ENCODE peak calls at places on chromosomes 16 and 17, in six cellular contexts. M is OCI-LY7, G is fibroblast of lung, Z is thoracic aorta, H is sigmoid colon, V is A549. Y is an unnamed sample.

GRCh38 chr17:71003736-71004135 is 834.4 kb downstream of the KCNJ2 start:
- DNase-seq in V (no peak), M (no peak), Z (no peak), H (no peak), G (no peak), Y (no peak)

GRCh38 chr16:28549301-28549899 is 4.3 kb upstream of the SGF29 start:
- DNase-seq in V (peak), G (peak), Z (no peak), H (no peak), M (peak), Y (peak)

GRCh38 chr17:43799047-43799446 is 18.8 kb downstream of the CFAP97D1 start:
- DNase-seq in V (no peak), G (no peak), H (no peak), Z (no peak), M (no peak), Y (no peak)

GRCh38 chr16:85634747-85635544 is 21.8 kb downstream of the GSE1 start:
- DNase-seq in Z (no peak), M (no peak), H (no peak), V (no peak), G (no peak), Y (no peak)

GRCh38 chr16:47956881-47957280 is 198.9 kb downstream of the ABCC12 start:
- DNase-seq in G (no peak), Z (no peak), M (no peak), V (no peak), H (no peak), Y (no peak)

GRCh38 chr17:81998719-81999438 is 21.4 kb downstream of the ASPSCR1 start:
- DNase-seq in V (no peak), M (no peak), H (no peak), G (no peak), Z (no peak), Y (no peak)

GRCh38 chr16:11614587-11615175 is 28.0 kb upstream of the LITAF start:
- DNase-seq in V (no peak), Z (no peak), H (no peak), G (no peak), M (no peak), Y (peak)

GRCh38 chr17:45976755-45977505 is 22.1 kb upstream of the STH start:
- DNase-seq in H (no peak), M (no peak), V (no peak), G (no peak), Z (no peak), Y (no peak)

GRCh38 chr17:6303664-6304063 is 131.3 kb downstream of the AIPL1 start:
- DNase-seq in Z (no peak), H (no peak), G (peak), V (peak), M (peak), Y (peak)

GRCh38 chr17:63082952-63083351 is 116.9 kb downstream of the TANC2 start:
- DNase-seq in V (no peak), G (peak), Z (no peak), H (no peak), M (no peak), Y (peak)

GRCh38 chr17:63540581-63540980 is 9.7 kb upstream of the DCAF7 start:
- DNase-seq in V (no peak), G (no peak), H (no peak), Z (no peak), M (no peak), Y (no peak)

GRCh38 chr16:84729716-84730320 is 30.0 kb downstream of the USP10 start:
- DNase-seq in G (no peak), Z (no peak), H (no peak), M (no peak), V (peak), Y (peak)

GRCh38 chr17:20202141-20202574 is 193.0 kb downstream of the SPECC1 start:
- DNase-seq in Z (no peak), G (no peak), H (no peak), M (no peak), V (peak), Y (no peak)

GRCh38 chr17:68296217-68297140 is 5.2 kb downstream of the ARSG start:
- DNase-seq in V (no peak), Z (no peak), G (no peak), M (no peak), H (no peak), Y (peak)

GRCh38 chr16:19864566-19864965 is 20.1 kb downstream of the GPRC5B start:
- DNase-seq in V (no peak), M (no peak), Z (no peak), G (no peak), H (peak), Y (no peak)
- H3K27ac ChIP-seq in V (no peak), M (no peak), Z (no peak), G (no peak), H (no peak), Y (no peak)

DNA sequence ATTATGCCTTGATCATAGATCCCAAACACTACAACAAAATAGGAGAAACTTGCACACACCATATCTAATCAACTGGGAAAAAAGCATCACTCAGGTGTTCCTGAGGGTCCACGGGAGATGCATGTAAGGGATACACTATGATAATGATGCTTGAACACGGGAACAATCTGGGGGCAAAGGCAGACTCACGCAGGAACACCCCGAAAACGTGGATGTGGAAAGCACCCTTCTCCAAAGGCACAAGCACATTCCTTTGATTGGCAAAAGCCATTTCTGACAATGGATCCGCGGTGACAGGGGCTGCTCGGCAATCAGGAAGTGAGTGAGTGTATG is 1.3 kb downstream of the ZNF652 start:
- DNase-seq in H (no peak), G (no peak), V (no peak), Z (no peak), M (no peak), Y (no peak)
- H3K27ac ChIP-seq in H (peak), G (peak), V (peak), Z (no peak), M (peak), Y (peak)

GRCh38 chr16:30775131-30775380 is 11.9 kb downstream of the ZNF629 start:
- DNase-seq in V (no peak), H (no peak), Z (no peak), M (no peak), G (no peak), Y (no peak)
- H3K27ac ChIP-seq in V (peak), H (peak), Z (peak), M (no peak), G (peak), Y (peak)

DNA sequence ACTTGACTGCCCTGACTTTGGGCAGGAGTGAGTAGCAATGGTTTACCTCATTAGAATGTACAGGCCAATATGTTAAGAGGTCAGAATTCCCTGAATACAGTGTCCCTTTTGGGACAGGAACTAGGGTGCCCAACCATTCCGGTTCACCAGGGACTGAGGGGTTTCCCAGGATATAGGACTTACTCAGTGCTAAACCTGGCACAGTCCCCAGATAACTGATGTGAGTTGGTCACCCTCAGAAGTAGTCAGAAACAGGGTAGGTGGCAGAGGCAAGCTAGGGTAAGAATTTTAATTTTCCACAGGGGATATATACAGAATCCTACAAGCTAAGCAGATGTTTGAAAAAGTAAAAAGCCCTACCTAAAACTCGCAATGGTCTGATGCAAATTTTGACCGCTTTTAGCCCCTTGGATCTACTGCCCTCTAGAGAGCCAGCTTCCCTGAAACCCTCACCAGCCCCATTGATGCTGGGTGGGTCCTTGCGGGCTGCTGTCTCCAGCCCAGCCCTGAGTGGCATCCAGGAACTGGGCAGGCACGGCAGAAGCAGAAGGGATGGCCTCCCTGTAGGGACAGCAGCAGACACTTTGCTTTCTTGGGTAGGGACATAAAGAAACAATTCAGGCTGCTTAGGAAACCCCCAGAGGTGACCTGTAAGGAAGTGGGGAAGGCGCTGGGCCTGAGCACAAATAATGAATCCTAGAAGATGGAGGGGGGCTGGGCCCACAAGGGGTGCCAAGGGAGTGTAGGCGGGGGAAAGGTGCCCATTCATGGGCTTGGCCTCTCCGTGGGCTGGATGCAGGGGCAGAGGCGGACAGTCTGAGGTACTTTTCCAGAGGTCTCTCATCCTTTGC is 434.8 kb downstream of the SLC39A11 start:
- DNase-seq in H (no peak), Z (no peak), M (no peak), V (peak), G (no peak), Y (peak)
- H3K27ac ChIP-seq in H (no peak), Z (no peak), M (no peak), V (peak), G (no peak), Y (no peak)

DNA sequence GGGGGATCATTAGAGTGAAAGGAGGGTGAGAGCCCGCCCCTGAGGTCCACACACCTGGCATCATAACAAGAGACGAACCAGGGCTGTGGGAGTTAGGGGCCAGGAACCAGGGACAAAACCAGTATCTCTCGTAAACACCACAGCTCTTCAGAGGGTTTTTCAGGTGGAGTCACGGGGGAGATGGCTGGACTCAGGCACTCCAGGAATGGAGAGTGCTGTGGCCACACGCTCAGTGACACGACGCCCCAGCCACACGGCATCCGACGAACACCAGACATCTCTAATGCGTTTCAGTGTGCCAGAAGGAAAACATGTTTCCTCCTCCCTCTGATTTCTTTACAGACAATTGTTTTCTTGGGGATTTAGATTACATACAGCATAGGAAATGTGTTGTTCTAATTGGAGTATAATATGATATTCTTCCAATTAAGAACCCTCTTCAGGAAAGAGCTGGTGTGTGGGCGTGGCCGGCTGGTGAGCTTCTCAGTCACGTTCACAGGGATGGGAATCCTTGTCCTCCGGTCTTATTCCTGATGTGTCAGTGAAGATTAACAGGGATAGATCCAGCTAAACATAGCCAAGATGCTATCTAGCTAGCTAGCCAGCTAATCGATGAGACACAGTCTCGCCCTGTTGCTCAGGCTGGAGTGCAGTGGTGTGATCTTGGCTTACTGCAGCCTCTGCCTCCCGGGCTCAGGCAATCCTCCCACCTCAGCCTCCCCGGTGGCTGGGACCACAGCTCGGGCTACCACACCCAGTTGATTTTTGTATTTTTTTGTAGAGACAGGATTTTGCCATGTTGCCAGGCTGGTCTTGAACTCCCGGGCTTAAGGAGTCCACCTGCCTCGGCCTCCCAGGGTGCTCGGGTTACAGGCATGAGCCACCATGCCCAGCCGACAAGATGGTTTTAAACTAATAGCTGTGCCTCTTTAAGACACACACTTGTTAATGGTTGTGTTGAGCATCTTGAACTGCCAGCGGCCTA is 98.6 kb downstream of the BANP start:
- DNase-seq in H (peak), V (no peak), Z (no peak), M (no peak), G (no peak), Y (no peak)
- H3K27ac ChIP-seq in H (no peak), V (no peak), Z (no peak), M (no peak), G (no peak), Y (no peak)

DNA sequence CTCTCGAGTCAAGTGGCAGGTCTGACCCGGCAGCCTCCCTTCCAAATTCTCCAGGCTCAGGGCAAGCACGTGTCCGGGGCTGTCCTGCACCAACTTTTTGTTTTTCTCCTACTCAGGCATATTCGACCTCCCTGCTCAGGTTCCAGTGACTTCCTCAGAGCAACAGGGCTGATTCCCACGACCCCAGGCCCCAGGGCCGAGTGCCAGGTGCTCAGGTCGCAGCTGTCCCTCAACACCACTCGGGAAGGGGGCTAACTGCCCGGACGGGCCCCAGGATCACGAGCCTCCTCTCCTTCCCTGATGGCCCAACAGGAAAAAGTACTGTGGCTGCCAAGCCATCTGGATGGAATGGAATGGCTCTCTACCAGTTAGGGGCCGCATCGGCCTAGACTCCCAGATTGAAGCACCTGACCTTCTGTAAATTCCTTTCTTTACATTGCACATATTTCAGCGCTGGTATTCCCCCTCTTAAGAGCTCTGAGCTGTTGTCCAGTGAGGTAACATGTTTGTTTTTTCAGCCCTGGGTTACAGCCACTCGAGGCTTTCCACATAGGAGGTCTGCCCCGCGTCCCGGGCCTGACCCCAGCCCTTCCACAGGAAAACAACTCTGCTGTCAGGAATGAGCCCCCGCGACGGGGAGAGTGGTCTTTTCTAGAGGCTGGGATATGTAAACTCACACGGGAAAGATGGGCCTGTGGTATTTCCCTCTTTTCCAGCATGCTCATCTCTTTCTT is 25.0 kb downstream of the NXN start:
- DNase-seq in H (no peak), V (peak), G (peak), Z (no peak), M (no peak), Y (no peak)
- H3K27ac ChIP-seq in H (peak), V (peak), G (no peak), Z (peak), M (no peak), Y (no peak)

DNA sequence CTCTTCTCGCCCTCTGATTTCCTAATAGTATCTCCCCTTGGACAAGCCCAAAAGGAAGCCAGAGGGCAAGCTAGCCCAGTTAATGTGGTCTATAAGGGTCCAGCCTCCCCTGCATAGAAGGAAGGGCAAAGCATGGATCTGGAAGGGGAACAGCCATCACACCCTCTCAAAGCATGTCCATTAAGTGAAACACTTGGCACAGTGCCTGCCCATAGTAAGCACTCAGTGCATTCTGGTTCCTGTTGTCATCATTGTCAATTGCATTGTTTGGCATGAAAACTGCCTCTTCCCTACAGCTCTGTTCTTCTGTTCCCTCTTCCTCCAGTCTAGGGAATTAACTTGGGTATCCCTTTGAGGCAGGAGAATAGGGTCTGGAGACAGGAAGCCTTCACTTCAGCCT is 81.5 kb downstream of the C17orf67 start:
- DNase-seq in G (no peak), Z (no peak), V (no peak), H (no peak), M (no peak), Y (peak)
- H3K27ac ChIP-seq in G (no peak), Z (no peak), V (no peak), H (no peak), M (no peak), Y (no peak)

Y was measured in GM23248.